ENCODE peak calls at places on chromosomes 2 and 18, in five cellular contexts. D, B, U, Z and L are unnamed samples.

GRCh38 chr18:23922939-23923338 is 91.6 kb upstream of the TTC39C start:
- DNase-seq in Z (no peak), U (no peak), D (no peak), B (no peak), L (no peak)

GRCh38 chr2:10417551-10418335 is 30.4 kb downstream of the ODC1 start:
- DNase-seq in U (no peak), D (no peak), B (no peak), Z (no peak), L (no peak)

GRCh38 chr2:220779918-220780317 is 792.2 kb downstream of the EPHA4 start:
- DNase-seq in D (peak; percentile 46), Z (no peak), B (no peak), U (no peak), L (peak; percentile 68)

GRCh38 chr2:150404147-150404546 is 83.3 kb downstream of the RND3 start:
- DNase-seq in Z (no peak), U (no peak), B (no peak), D (no peak), L (no peak)

GRCh38 chr18:6374340-6374739 is 40.4 kb downstream of the L3MBTL4 start:
- DNase-seq in D (no peak), B (no peak), U (no peak), Z (no peak), L (no peak)

GRCh38 chr2:162327134-162327769 is 8.8 kb upstream of the IFIH1 start:
- DNase-seq in U (no peak), Z (no peak), B (no peak), D (no peak), L (peak; percentile 8)

GRCh38 chr2:30969006-30969405 is 161.8 kb upstream of the CAPN13 start:
- DNase-seq in U (no peak), Z (no peak), D (no peak), B (no peak), L (no peak)

GRCh38 chr2:152627010-152627957 is 90.0 kb downstream of the PRPF40A start:
- DNase-seq in D (peak; percentile 39), U (no peak), B (no peak), Z (no peak), L (peak; percentile 40)

GRCh38 chr2:196590286-196590685 is 49.2 kb upstream of the CCDC150 start:
- DNase-seq in U (no peak), D (no peak), B (no peak), Z (no peak), L (peak; percentile 44)